ENCODE peak calls at places on chromosomes 6 and 20, in four cellular contexts. L, A, I and Q are unnamed samples.

GRCh38 chr20:17570347-17571152 is 675 bp downstream of the DSTN start:
- DNase-seq in I (peak), L (peak), A (peak), Q (peak)

GRCh38 chr20:64037498-64038213 is 1.7 kb downstream of the C20orf204 start:
- DNase-seq in I (no peak), A (no peak), L (peak), Q (no peak)

GRCh38 chr20:31861346-31862156 is 8.8 kb downstream of the DUSP15 start:
- DNase-seq in L (peak), A (peak), I (peak), Q (peak)

GRCh38 chr20:31473331-31474096 is 1.4 kb downstream of the DEFB124 start:
- DNase-seq in A (no peak), I (no peak), L (no peak), Q (no peak)

GRCh38 chr6:44415424-44415823 is 27.9 kb downstream of the CDC5L start:
- DNase-seq in A (no peak), I (no peak), L (peak), Q (no peak)

GRCh38 chr6:170116643-170117042 is 174.2 kb downstream of the DLL1 start:
- DNase-seq in A (no peak), L (no peak), I (no peak), Q (no peak)

GRCh38 chr6:89483111-89483720 is 50.3 kb downstream of the ANKRD6 start:
- DNase-seq in A (no peak), L (no peak), I (peak), Q (no peak)

GRCh38 chr20:47066484-47067270 is 172.0 kb downstream of the EYA2 start:
- DNase-seq in A (no peak), L (no peak), I (no peak), Q (no peak)

GRCh38 chr20:25867776-25868649 is 171.4 kb upstream of the ZNF337 start:
- DNase-seq in I (no peak), A (peak), L (peak), Q (no peak)

GRCh38 chr6:111210074-111210729 is 122.9 kb downstream of the SLC16A10 start:
- DNase-seq in L (peak), A (peak), I (peak), Q (peak)
- TF ChIP-seq ELF1 in L (no peak), A (no peak), I (no peak), Q (no peak)

GRCh38 chr6:136886110-136886509 is 36.0 kb upstream of the SLC35D3 start:
- DNase-seq in I (peak), A (no peak), L (no peak), Q (no peak)

GRCh38 chr6:136880748-136881460 is 41.2 kb upstream of the SLC35D3 start:
- DNase-seq in A (no peak), I (no peak), L (no peak), Q (no peak)
- TF ChIP-seq JUND in A (no peak), I (no peak), L (no peak), Q (no peak)

DNA sequence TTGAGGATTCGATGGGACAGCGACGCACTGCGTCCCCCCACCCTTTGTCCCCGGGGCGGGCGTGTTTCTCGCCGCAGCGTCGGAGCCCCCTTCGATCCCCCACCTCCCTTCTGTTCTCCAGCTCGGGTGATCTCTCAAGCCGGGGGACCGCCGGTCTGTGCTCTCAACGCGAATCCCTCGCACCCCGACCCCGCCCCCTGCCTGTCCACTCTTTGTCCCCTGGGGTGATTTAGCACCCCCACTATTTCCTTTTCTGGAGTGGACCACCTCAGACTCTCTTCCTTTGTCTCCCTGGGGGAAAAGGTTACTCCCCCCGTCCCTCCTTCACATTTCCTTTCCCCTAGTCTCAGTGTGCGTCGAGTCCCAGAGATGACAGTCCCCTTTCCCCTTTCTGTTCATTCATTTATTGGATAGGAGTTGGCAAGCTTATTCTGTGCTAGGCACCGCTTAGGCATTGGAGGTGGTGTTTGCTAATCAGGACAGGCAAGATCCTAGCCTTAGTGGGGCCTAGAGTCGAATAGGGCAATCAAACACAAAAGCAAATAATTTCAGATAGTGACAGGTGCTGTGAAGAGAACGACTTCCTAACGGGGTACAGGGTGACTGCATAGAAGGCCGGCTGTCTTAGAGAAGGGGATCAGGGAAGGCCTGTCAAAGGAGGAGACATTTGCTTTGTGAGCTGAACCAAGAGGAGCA is 671 bp downstream of the PTPN1 start:
- DNase-seq in L (no peak), A (no peak), I (peak), Q (no peak)
- TF ChIP-seq ELF1 in L (no peak), A (no peak), I (no peak), Q (no peak)

GRCh38 chr20:12133553-12133952 is 215.9 kb downstream of the BTBD3 start:
- DNase-seq in A (no peak), L (no peak), I (no peak), Q (no peak)

GRCh38 chr20:12130781-12131180 is 213.1 kb downstream of the BTBD3 start:
- DNase-seq in I (no peak), A (no peak), L (no peak), Q (no peak)
- TF ChIP-seq JUND in I (no peak), A (no peak), L (no peak), Q (no peak)

GRCh38 chr6:125554456-125554855 is 195.0 kb upstream of the HEY2 start:
- DNase-seq in I (no peak), A (no peak), L (no peak), Q (no peak)

GRCh38 chr6:125558451-125558850 is 191.0 kb upstream of the HEY2 start:
- DNase-seq in A (no peak), I (no peak), L (no peak), Q (no peak)

DNA sequence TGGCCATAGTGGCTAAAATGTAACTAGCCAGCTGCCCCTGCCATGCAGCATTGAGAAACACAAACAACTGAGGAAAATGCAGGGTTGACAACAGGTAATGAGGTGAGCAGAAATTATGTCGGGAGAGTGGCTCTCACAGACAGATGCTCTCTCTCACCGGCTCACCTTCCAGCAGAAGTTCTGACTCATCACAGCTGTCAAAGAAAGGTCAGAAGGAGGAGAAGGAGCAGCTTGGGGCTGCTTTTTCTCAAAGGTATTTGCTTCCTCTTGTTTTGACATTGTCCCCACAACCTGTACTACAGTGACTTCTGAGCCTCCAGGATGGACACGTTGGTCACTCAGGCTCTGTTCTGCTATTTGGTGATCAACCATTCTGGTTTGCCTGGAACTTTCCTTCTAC is 190.5 kb upstream of the HEY2 start:
- DNase-seq in L (no peak), I (no peak), A (no peak), Q (no peak)
- TF ChIP-seq ELF1 in L (no peak), I (no peak), A (no peak), Q (no peak)

DNA sequence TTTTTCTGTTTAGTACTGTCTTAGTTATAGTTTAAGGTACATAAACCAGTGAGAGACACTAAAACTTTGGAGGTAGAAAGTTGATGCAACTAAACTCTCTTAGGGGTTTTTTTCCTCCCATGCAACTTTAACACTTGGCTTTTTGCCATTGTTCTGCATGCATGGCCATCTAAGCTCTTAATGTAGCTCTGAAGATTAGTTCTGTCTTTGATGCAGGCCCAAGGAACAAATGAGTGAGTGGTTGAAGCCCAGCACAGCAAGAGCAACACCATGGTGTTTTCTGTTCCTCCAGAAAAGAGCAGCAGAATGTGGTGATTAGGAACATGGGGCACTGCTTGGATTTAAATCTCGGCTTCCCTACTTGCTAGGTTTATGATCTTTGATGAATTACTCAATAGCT is 89.3 kb downstream of the L3MBTL3 start:
- DNase-seq in I (no peak), A (no peak), L (no peak), Q (no peak)
- TF ChIP-seq JUND in I (no peak), A (no peak), L (no peak), Q (no peak)

DNA sequence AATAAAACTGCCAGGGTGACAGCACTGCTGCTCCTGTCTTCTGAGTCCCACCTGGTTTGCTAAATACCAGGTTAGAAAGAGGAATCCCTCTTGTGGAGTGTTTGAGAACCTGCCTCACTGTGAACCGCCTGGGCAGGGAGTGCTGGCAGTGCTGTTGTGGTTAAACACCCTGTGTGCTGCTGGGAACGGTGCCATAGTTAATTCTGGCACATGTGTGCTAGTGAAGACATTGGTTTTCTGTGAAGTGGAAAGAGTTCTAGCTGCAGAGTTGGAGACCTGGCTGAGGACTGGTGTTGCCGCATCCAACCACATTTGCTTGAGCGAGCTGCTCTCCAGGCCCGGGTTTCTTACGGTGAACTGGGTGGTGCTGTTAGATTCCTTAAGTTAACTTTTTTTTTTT is 72.7 kb downstream of the IGF2R start:
- DNase-seq in L (no peak), A (no peak), I (peak), Q (no peak)
- TF ChIP-seq ELF1 in L (no peak), A (no peak), I (no peak), Q (no peak)